ENCODE peak calls at places on chromosomes 11 and 22, in six cellular contexts. G is IMR-90, A is H9, N is GM23248, J is fibroblast of lung, D is neuronal stem cell. E is an unnamed sample.
A peak's percentile ranks its signal among the peaks of the same experiment; 100 is the strongest.

GRCh38 chr11:76805206-76805913 is 22.2 kb downstream of the TSKU start:
- DNase-seq in G (peak; percentile 60), A (no peak), N (peak; percentile 56), J (peak; percentile 22), D (no peak), E (no peak)

GRCh38 chr22:24427500-24428164 is at the start of gene ADORA2A:
- DNase-seq in G (no peak), A (no peak), N (no peak), J (no peak), D (no peak), E (no peak)

GRCh38 chr11:102653744-102654291 is 28.7 kb upstream of the MMP20 start:
- DNase-seq in G (peak; percentile 6), A (no peak), N (peak; percentile 17), J (peak; percentile 6), D (no peak), E (peak; percentile 1)

GRCh38 chr11:64859542-64860414 is 15.3 kb upstream of the CDC42BPG start:
- DNase-seq in G (no peak), A (no peak), N (no peak), J (no peak), D (no peak), E (no peak)

GRCh38 chr11:34165786-34166557 is 60.5 kb downstream of the NAT10 start:
- DNase-seq in G (no peak), A (no peak), N (peak; percentile 35), J (no peak), D (no peak), E (no peak)

GRCh38 chr22:30636226-30637077 is 871 bp downstream of the SLC35E4 start:
- DNase-seq in G (no peak), A (peak; percentile 52), N (peak; percentile 54), J (peak; percentile 17), D (no peak), E (peak; percentile 6)

GRCh38 chr11:65169164-65169641 is 830 bp upstream of the SPDYC start:
- DNase-seq in G (peak; percentile 55), A (no peak), N (no peak), J (peak; percentile 39), D (no peak), E (peak; percentile 22)

GRCh38 chr11:93633835-93634234 is 27.6 kb upstream of the CEP295 start:
- DNase-seq in G (no peak), A (no peak), N (no peak), J (no peak), D (no peak), E (no peak)

GRCh38 chr11:49995559-49995958 is 13.2 kb upstream of the OR4C12 start:
- DNase-seq in G (peak; percentile 50), A (peak; percentile 25), N (peak; percentile 86), J (peak; percentile 7), D (no peak), E (peak; percentile 4)

GRCh38 chr11:46039990-46040389 is 81.3 kb downstream of the PHF21A start:
- DNase-seq in G (peak; percentile 69), A (no peak), N (peak; percentile 69), J (peak; percentile 84), D (no peak), E (peak; percentile 77)
- H3K27me3 ChIP-seq in G (no peaks in the 10 kb centered on the region), A (no peaks in the 10 kb centered on the region), N (no peaks in the 10 kb centered on the region), J (no peaks in the 10 kb centered on the region), D (no peaks in the 10 kb centered on the region), E (no peaks in the 10 kb centered on the region)

GRCh38 chr11:47399860-47400812 is 8.3 kb upstream of the SLC39A13 start:
- DNase-seq in G (no peak), A (peak; percentile 72), N (no peak), J (no peak), D (no peak), E (no peak)
- H3K9ac ChIP-seq in G (peak overlapping the region; percentile 81), A (peak overlapping the region; percentile 10), N (peak overlapping the region; percentile 46), J (no peak overlapping the region), D (peak overlapping the region; percentile 60), E (peak overlapping the region; percentile 71)

GRCh38 chr11:120520091-120520822 is 8.7 kb downstream of the GRIK4 start:
- DNase-seq in G (no peak), A (no peak), N (no peak), J (no peak), D (no peak), E (no peak)

GRCh38 chr11:120521176-120521575 is 9.6 kb downstream of the GRIK4 start:
- DNase-seq in G (no peak), A (no peak), N (no peak), J (no peak), D (no peak), E (no peak)

GRCh38 chr11:120517390-120518315 is 6.1 kb downstream of the GRIK4 start:
- DNase-seq in G (peak; percentile 52), A (no peak), N (no peak), J (peak; percentile 39), D (no peak), E (peak; percentile 31)

GRCh38 chr11:120518356-120518755 is 6.8 kb downstream of the GRIK4 start:
- DNase-seq in G (no peak), A (no peak), N (no peak), J (no peak), D (no peak), E (no peak)

GRCh38 chr11:120519474-120519873 is 7.9 kb downstream of the GRIK4 start:
- DNase-seq in G (no peak), A (no peak), N (no peak), J (no peak), D (no peak), E (no peak)
- H3K27me3 ChIP-seq in G (peaks cover 2% of the 10 kb centered on the region), A (no peaks in the 10 kb centered on the region), N (peaks cover 11% of the 10 kb centered on the region), J (peaks cover 7% of the 10 kb centered on the region), D (peaks cover 14% of the 10 kb centered on the region), E (peaks cover 10% of the 10 kb centered on the region)

GRCh38 chr11:67482275-67482735 is 521 bp upstream of the AIP start:
- DNase-seq in G (no peak), A (no peak), N (no peak), J (no peak), D (no peak), E (no peak)
- H3K9ac ChIP-seq in G (peak overlapping the region; percentile 57), A (no peak overlapping the region), N (peak overlapping the region; percentile 86), J (peak overlapping the region; percentile 54), D (no peak overlapping the region), E (peak overlapping the region; percentile 80)

DNA sequence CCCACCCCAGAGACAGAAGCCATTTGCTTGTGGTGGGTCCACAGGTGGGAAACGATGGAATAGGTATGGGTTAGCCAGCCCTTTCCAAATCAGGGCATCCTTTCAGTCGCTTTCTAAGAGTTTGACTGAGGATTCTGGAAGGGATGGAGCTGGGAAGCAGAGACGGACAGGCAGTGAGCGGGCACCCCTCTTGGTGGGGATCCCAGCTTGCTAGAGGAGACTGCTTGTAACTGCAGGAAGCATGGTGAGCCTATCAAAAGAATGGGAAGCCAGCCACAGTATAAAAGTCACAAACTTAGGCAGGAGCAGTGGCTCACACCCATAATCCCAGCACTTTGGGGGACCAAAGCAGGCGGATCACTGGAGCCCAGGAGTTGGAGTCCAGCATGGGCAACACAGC is 6.1 kb upstream of the PDGFB start:
- DNase-seq in G (no peak), A (no peak), N (no peak), J (no peak), D (no peak), E (no peak)
- H3K27me3 ChIP-seq in G (peaks cover 15% of the 10 kb centered on the region), A (peaks cover 8% of the 10 kb centered on the region), N (peaks cover 11% of the 10 kb centered on the region), J (peaks cover 10% of the 10 kb centered on the region), D (peaks cover 9% of the 10 kb centered on the region), E (peaks cover 14% of the 10 kb centered on the region)

GRCh38 chr22:18000441-18001039 is 23.8 kb downstream of the MICAL3 start:
- DNase-seq in G (no peak), A (no peak), N (peak; percentile 54), J (no peak), D (peak; percentile 43), E (no peak)

GRCh38 chr22:17998913-17999312 is 25.4 kb downstream of the MICAL3 start:
- DNase-seq in G (no peak), A (no peak), N (no peak), J (no peak), D (no peak), E (no peak)

GRCh38 chr22:18001040-18001893 is 23.1 kb downstream of the MICAL3 start:
- DNase-seq in G (peak; percentile 99), A (peak; percentile 95), N (peak; percentile 98), J (peak; percentile 98), D (peak; percentile 98), E (peak; percentile 97)

GRCh38 chr22:17997456-17997855 is 26.9 kb downstream of the MICAL3 start:
- DNase-seq in G (no peak), A (no peak), N (peak; percentile 69), J (peak; percentile 57), D (no peak), E (no peak)

DNA sequence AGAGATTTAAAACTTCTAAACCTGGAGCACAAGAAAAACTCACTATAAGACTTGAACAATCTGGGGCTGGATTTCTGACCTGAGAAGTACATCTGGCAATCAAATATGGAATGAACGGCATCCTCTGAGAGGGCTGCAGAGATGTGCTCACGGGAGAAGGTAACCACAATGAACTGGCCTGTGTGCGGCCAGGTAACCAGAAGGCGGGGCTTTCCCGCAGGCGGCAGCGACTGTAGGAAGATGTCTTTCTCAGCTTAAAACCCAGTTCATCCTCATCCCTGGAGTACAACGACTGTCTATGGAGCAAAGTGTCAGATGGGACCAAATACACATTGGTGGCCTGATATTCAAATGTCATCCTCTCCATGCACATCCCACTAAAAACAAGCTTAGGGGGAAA is 24.5 kb downstream of the MICAL3 start:
- DNase-seq in G (no peak), A (no peak), N (no peak), J (no peak), D (no peak), E (no peak)
- H3K9ac ChIP-seq in G (peak overlapping the region; percentile 64), A (no peak overlapping the region), N (peak overlapping the region; percentile 89), J (no peak overlapping the region), D (no peak overlapping the region), E (peak overlapping the region; percentile 91)

GRCh38 chr11:2448661-2449547 is 4.1 kb downstream of the KCNQ1 start:
- DNase-seq in G (no peak), A (no peak), N (no peak), J (no peak), D (no peak), E (no peak)

GRCh38 chr11:2446590-2447252 is 1.9 kb downstream of the KCNQ1 start:
- DNase-seq in G (no peak), A (no peak), N (no peak), J (no peak), D (no peak), E (no peak)

GRCh38 chr11:2447253-2447950 is 2.6 kb downstream of the KCNQ1 start:
- DNase-seq in G (no peak), A (no peak), N (no peak), J (no peak), D (no peak), E (no peak)

GRCh38 chr11:2449548-2450320 is 4.9 kb downstream of the KCNQ1 start:
- DNase-seq in G (no peak), A (no peak), N (no peak), J (no peak), D (no peak), E (no peak)

DNA sequence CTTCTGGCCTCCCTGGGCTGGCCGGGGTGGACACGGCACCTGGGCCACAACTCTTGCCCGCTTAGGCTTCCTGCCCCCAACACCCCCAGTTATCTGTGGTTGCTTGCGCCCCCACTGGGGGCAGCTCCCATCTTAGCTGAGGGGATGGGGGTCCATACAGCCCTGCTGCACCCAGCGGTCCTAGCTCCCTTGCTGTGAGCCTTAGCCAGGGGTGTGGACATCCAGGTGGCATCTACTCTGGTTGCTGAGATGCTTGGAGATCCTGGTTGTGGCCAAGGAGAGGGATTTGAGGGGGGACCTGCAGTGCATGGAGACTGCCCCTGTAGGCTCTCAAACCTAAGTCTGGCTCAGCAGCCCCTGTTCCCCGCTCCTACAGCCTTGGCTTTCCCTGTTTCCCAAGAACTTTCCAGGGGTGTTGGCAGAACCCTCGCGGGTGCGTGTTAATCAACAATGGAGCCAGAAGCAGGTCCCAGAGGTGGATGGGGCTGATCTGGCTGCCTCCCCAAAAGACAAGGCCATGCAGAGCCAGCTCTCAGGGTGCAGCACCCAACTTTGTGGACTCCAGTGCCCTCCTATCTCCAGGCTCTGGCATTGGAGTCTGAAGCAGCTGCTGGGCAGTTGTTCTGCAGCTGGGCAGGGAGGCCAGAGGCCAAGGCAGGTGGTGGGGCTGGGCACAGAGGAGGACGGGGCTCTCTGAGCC is 3.3 kb downstream of the KCNQ1 start:
- DNase-seq in G (no peak), A (no peak), N (no peak), J (no peak), D (no peak), E (no peak)
- H3K27me3 ChIP-seq in G (peaks cover 68% of the 10 kb centered on the region), A (peaks cover 24% of the 10 kb centered on the region), N (peaks cover 44% of the 10 kb centered on the region), J (peaks cover 4% of the 10 kb centered on the region), D (peaks cover 84% of the 10 kb centered on the region), E (peaks cover 19% of the 10 kb centered on the region)

E was measured in astrocyte.